ENCODE peak calls at places on chromosomes 11 and 22, in four cellular contexts. One of them, this sample, is unnamed.

GRCh38 chr11:26782220-26782619 is 60.4 kb upstream of the SLC5A12 start:
- DNase-seq in HepG2: no peak
- DNase-seq in GM12878: no peak
- DNase-seq in K562: no peak
- DNase-seq in this sample: no peak

GRCh38 chr11:131447268-131447667 is 76.9 kb downstream of the NTM start:
- DNase-seq in HepG2: no peak
- DNase-seq in GM12878: no peak
- DNase-seq in K562: peak; percentile 15
- DNase-seq in this sample: no peak

GRCh38 chr11:68461284-68461861 is 821 bp downstream of the PPP6R3 start:
- DNase-seq in HepG2: no peak
- DNase-seq in GM12878: no peak
- DNase-seq in K562: no peak
- DNase-seq in this sample: peak; percentile 48

GRCh38 chr11:120904116-120904515 is 119.8 kb upstream of the TBCEL start:
- DNase-seq in HepG2: no peak
- DNase-seq in GM12878: no peak
- DNase-seq in K562: no peak
- DNase-seq in this sample: no peak

GRCh38 chr11:129281471-129282268 is 89.5 kb upstream of the ARHGAP32 start:
- DNase-seq in HepG2: no peak
- DNase-seq in GM12878: no peak
- DNase-seq in K562: no peak
- DNase-seq in this sample: no peak

GRCh38 chr11:42768576-42768975 is 543.2 kb upstream of the API5 start:
- DNase-seq in HepG2: no peak
- DNase-seq in GM12878: no peak
- DNase-seq in K562: no peak
- DNase-seq in this sample: no peak

GRCh38 chr22:39244496-39245129 is at the start of gene PDGFB:
- DNase-seq in HepG2: no peak
- DNase-seq in GM12878: no peak
- DNase-seq in K562: peak; percentile 42
- DNase-seq in this sample: peak; percentile 60

GRCh38 chr11:128506999-128507591 is 80.3 kb downstream of the ETS1 start:
- DNase-seq in HepG2: no peak
- DNase-seq in GM12878: no peak
- DNase-seq in K562: no peak
- DNase-seq in this sample: peak; percentile 86

GRCh38 chr22:42992886-42993479 is 22.0 kb downstream of the PACSIN2 start:
- DNase-seq in HepG2: no peak
- DNase-seq in GM12878: no peak
- DNase-seq in K562: no peak
- DNase-seq in this sample: no peak

GRCh38 chr11:125070699-125071254 is 7.7 kb downstream of the SLC37A2 start:
- DNase-seq in HepG2: peak; percentile 81
- DNase-seq in GM12878: peak; percentile 56
- DNase-seq in K562: peak; percentile 80
- DNase-seq in this sample: no peak

GRCh38 chr11:133917921-133918605 is 38.7 kb downstream of the IGSF9B start:
- DNase-seq in HepG2: no peak
- DNase-seq in GM12878: no peak
- DNase-seq in K562: peak; percentile 33
- DNase-seq in this sample: no peak

GRCh38 chr11:94934362-94934761 is 39.0 kb downstream of the CWC15 start:
- DNase-seq in HepG2: no peak
- DNase-seq in GM12878: no peak
- DNase-seq in K562: no peak
- DNase-seq in this sample: no peak

GRCh38 chr11:59267196-59267595 is 54.5 kb upstream of the MPEG1 start:
- DNase-seq in HepG2: no peak
- DNase-seq in GM12878: peak; percentile 59
- DNase-seq in K562: no peak
- DNase-seq in this sample: no peak

GRCh38 chr22:27198518-27199035 is 541.2 kb downstream of the MIAT start:
- DNase-seq in HepG2: no peak
- DNase-seq in GM12878: no peak
- DNase-seq in K562: no peak
- DNase-seq in this sample: no peak

GRCh38 chr22:42300286-42301071 is 30.0 kb upstream of the TCF20 start:
- DNase-seq in HepG2: no peak
- DNase-seq in GM12878: no peak
- DNase-seq in K562: peak; percentile 51
- DNase-seq in this sample: no peak

GRCh38 chr22:39690901-39691620 is 120.5 kb downstream of the CACNA1I start:
- DNase-seq in HepG2: no peak
- DNase-seq in GM12878: no peak
- DNase-seq in K562: peak; percentile 63
- DNase-seq in this sample: no peak

GRCh38 chr11:19258651-19259230 is 18.0 kb upstream of the E2F8 start:
- DNase-seq in HepG2: no peak
- DNase-seq in GM12878: no peak
- DNase-seq in K562: no peak
- DNase-seq in this sample: no peak

GRCh38 chr11:29448246-29448877 is 568.5 kb downstream of the KCNA4 start:
- DNase-seq in HepG2: no peak
- DNase-seq in GM12878: no peak
- DNase-seq in K562: peak; percentile 8
- DNase-seq in this sample: peak; percentile 13

GRCh38 chr11:124633355-124633754 is 10.7 kb downstream of the TBRG1 start:
- DNase-seq in HepG2: no peak
- DNase-seq in GM12878: no peak
- DNase-seq in K562: peak; percentile 32
- DNase-seq in this sample: peak; percentile 4

GRCh38 chr22:30288414-30289125 is 735 bp downstream of the CASTOR1 start:
- DNase-seq in HepG2: no peak
- DNase-seq in GM12878: no peak
- DNase-seq in K562: no peak
- DNase-seq in this sample: peak; percentile 25

GRCh38 chr22:49726701-49727101 is 101.0 kb downstream of the BRD1 start:
- DNase-seq in HepG2: no peak
- DNase-seq in GM12878: no peak
- DNase-seq in K562: no peak
- DNase-seq in this sample: no peak

GRCh38 chr11:61948505-61948904 is 1.6 kb upstream of the BEST1 start:
- DNase-seq in HepG2: no peak
- DNase-seq in GM12878: no peak
- DNase-seq in K562: no peak
- DNase-seq in this sample: no peak

DNA sequence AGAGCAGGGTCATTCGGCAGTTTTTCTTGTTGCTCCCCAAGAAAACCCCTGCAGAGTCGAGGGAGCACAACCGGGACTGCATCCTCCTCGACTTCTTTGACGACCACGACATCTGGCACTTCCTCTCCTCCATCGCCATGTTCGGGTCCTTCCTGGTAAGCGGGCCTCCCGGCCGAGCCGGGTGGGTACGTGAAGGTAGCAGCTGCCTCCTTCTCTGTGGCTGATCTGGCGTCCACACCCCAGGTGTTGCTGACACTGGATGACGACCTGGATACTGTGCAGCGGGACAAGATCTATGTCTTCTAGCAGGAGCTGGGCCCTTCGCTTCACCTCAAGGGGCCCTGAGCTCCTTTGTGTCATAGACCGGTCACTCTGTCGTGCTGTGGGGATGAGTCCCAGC is 3.4 kb upstream of the TAGLN start:
- DNase-seq in HepG2: no peak
- DNase-seq in GM12878: no peak
- DNase-seq in K562: no peak
- DNase-seq in this sample: no peak
- TF ChIP-seq CHD4 in HepG2: no peak
- TF ChIP-seq CHD4 in GM12878: no peak
- TF ChIP-seq CHD4 in K562: no peak
- TF ChIP-seq CHD4 in this sample: no peak

GRCh38 chr11:122434786-122435185 is 220.7 kb upstream of the UBASH3B start:
- DNase-seq in HepG2: no peak
- DNase-seq in GM12878: no peak
- DNase-seq in K562: no peak
- DNase-seq in this sample: no peak

GRCh38 chr11:122424636-122425035 is 230.9 kb upstream of the UBASH3B start:
- DNase-seq in HepG2: no peak
- DNase-seq in GM12878: no peak
- DNase-seq in K562: no peak
- DNase-seq in this sample: no peak

GRCh38 chr11:122435540-122436187 is 219.9 kb upstream of the UBASH3B start:
- DNase-seq in HepG2: no peak
- DNase-seq in GM12878: no peak
- DNase-seq in K562: no peak
- DNase-seq in this sample: no peak

GRCh38 chr11:122436188-122436555 is 219.3 kb upstream of the UBASH3B start:
- DNase-seq in HepG2: no peak
- DNase-seq in GM12878: no peak
- DNase-seq in K562: no peak
- DNase-seq in this sample: no peak

DNA sequence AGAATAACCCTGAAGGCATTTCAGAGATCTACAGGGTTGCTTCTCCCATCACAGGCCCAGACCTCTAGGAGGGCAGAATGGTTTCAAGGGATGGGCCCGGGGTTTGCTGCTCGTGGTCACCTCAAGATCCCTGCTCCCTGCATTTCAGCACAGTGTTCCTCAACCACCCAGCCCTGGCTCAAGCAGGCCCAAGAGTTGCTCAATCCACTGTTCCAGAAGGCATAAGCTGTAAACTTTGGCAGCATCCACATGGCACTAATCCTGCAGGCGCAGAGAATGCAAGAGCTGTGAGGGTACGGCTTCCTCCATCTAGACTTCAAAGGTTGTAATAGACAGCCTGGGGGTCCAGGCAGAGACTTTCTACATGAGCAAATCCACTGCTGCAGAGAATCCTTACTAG is 225.0 kb upstream of the UBASH3B start:
- DNase-seq in HepG2: no peak
- DNase-seq in GM12878: no peak
- DNase-seq in K562: no peak
- DNase-seq in this sample: no peak
- TF ChIP-seq RFX5 in HepG2: no peak
- TF ChIP-seq RFX5 in GM12878: no peak
- TF ChIP-seq RFX5 in K562: no peak
- TF ChIP-seq RFX5 in this sample: no peak

GRCh38 chr11:44763111-44763820 is 36.5 kb downstream of the TSPAN18 start:
- DNase-seq in HepG2: no peak
- DNase-seq in GM12878: no peak
- DNase-seq in K562: no peak
- DNase-seq in this sample: no peak
- TF ChIP-seq CHD4 in HepG2: no peak
- TF ChIP-seq CHD4 in GM12878: no peak
- TF ChIP-seq CHD4 in K562: no peak
- TF ChIP-seq CHD4 in this sample: no peak

GRCh38 chr11:16945671-16946469 is 68.3 kb downstream of the PLEKHA7 start:
- DNase-seq in HepG2: peak; percentile 68
- DNase-seq in GM12878: peak; percentile 61
- DNase-seq in K562: peak; percentile 52
- DNase-seq in this sample: peak; percentile 76
- TF ChIP-seq RFX5 in HepG2: no peak
- TF ChIP-seq RFX5 in GM12878: no peak
- TF ChIP-seq RFX5 in K562: no peak
- TF ChIP-seq RFX5 in this sample: no peak

GRCh38 chr11:12258451-12258850 is 118.9 kb upstream of the PARVA start:
- DNase-seq in HepG2: peak; percentile 65
- DNase-seq in GM12878: no peak
- DNase-seq in K562: peak; percentile 45
- DNase-seq in this sample: peak; percentile 28
- TF ChIP-seq CHD4 in HepG2: no peak
- TF ChIP-seq CHD4 in GM12878: no peak
- TF ChIP-seq CHD4 in K562: no peak
- TF ChIP-seq CHD4 in this sample: no peak

GRCh38 chr11:112620621-112621394 is 340.4 kb upstream of the NCAM1 start:
- DNase-seq in HepG2: no peak
- DNase-seq in GM12878: peak; percentile 37
- DNase-seq in K562: no peak
- DNase-seq in this sample: no peak

GRCh38 chr11:112625816-112626215 is 335.4 kb upstream of the NCAM1 start:
- DNase-seq in HepG2: no peak
- DNase-seq in GM12878: no peak
- DNase-seq in K562: no peak
- DNase-seq in this sample: no peak

GRCh38 chr11:112627588-112628045 is 333.6 kb upstream of the NCAM1 start:
- DNase-seq in HepG2: no peak
- DNase-seq in GM12878: peak; percentile 83
- DNase-seq in K562: no peak
- DNase-seq in this sample: no peak

GRCh38 chr11:112619106-112619505 is 342.1 kb upstream of the NCAM1 start:
- DNase-seq in HepG2: no peak
- DNase-seq in GM12878: no peak
- DNase-seq in K562: no peak
- DNase-seq in this sample: no peak

DNA sequence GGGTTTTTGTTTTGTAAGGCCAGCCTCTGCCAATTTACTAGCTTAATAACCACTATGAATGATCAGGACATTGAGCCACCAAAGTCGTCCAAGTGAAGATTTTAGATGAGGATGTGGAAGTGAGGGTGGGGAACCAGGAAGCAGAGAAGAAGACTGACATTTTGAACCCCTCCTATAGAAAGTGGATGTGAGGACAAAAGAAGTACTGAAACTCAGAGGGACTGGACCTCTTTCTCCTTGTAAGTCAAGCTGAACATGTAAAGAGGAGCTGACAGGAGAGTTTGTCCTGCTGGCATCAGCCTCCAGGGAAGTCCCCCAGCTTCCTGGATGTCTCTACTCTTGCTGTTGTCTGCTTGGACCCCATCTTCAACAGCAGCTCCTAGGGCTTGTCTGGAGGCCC is 338.2 kb upstream of the NCAM1 start:
- DNase-seq in HepG2: no peak
- DNase-seq in GM12878: no peak
- DNase-seq in K562: no peak
- DNase-seq in this sample: no peak
- TF ChIP-seq RFX5 in HepG2: no peak
- TF ChIP-seq RFX5 in GM12878: no peak
- TF ChIP-seq RFX5 in K562: no peak
- TF ChIP-seq RFX5 in this sample: no peak

DNA sequence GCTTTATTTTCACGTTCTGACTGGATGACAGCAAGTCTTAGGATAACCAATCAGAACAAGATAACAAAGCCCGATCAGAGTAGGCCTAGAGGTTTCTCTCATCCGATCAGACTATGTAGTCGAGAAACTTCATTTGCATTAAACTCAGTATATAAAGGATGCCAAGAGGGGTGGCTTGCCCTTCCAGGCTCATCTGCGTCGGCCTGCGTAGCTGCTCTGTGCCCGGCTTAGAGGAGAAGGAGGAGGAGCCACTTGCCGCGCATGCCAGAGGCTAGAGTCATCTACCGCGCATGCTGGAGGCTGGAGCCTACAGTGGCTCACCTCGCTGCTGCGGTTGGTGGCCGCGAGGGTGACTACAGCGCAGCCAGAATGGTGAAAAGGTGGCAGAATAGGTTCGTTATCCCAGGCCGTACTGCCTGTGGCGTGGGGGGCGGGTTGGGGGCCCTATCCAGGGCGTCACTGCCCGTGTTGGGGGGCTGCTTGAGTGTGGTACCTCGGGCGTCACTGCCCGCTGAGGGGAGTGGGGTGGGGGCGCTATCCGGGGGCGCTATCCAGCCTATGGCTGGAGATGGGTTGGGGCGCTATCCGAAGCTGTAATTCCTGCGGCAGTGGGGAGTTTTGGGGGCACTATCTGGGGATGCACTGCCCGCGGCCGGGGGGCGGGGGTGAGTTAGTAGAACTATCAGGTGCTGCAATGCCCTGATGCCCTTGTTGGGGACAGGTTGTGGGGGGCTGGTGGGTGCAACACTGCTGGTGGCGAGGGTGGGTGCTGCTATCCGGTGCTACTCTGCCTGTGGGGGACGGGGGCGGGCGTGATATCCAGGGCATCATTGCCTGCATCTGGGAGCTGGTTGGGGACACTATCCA is at the start of gene RFPL2:
- DNase-seq in HepG2: peak; percentile 61
- DNase-seq in GM12878: no peak
- DNase-seq in K562: no peak
- DNase-seq in this sample: peak; percentile 75
- TF ChIP-seq CHD4 in HepG2: no peak
- TF ChIP-seq CHD4 in GM12878: no peak
- TF ChIP-seq CHD4 in K562: no peak
- TF ChIP-seq CHD4 in this sample: no peak

This sample was measured in A549.